ENCODE peak calls at places on chromosomes 11 and 22, in seven cellular contexts. M, E, I, D, K, U and O are unnamed samples.

GRCh38 chr22:26169312-26170111 is at the start of gene SEZ6L:
- DNase-seq in K (no peak), E (peak), D (no peak), M (no peak), U (no peak), I (no peak), O (peak)

GRCh38 chr11:46252373-46252914 is 25.0 kb upstream of the CREB3L1 start:
- DNase-seq in I (peak), K (peak), M (no peak), E (no peak), D (no peak), U (no peak), O (no peak)

GRCh38 chr11:113534625-113535024 is 59.4 kb upstream of the DRD2 start:
- DNase-seq in E (no peak), U (no peak), M (no peak), I (no peak), D (no peak), K (no peak), O (no peak)

GRCh38 chr11:106288057-106288456 is 210.6 kb downstream of the AASDHPPT start:
- DNase-seq in U (no peak), E (no peak), I (no peak), D (no peak), M (no peak), K (no peak), O (no peak)

GRCh38 chr11:46391578-46392420 is at the start of gene CHRM4:
- DNase-seq in E (peak), M (no peak), K (peak), U (no peak), I (peak), D (no peak), O (no peak)

GRCh38 chr22:46203590-46203980 is 46.5 kb downstream of the CDPF1 start:
- DNase-seq in E (no peak), K (no peak), U (no peak), D (no peak), I (no peak), M (no peak), O (no peak)

GRCh38 chr11:76613901-76614300 is 56.6 kb downstream of the LRRC32 start:
- DNase-seq in M (no peak), U (no peak), E (no peak), I (no peak), D (no peak), K (no peak), O (no peak)

GRCh38 chr11:87535513-87535912 is 497.8 kb downstream of the TMEM135 start:
- DNase-seq in U (no peak), M (no peak), K (no peak), I (no peak), D (no peak), E (no peak), O (no peak)

GRCh38 chr11:122598971-122599370 is 56.6 kb upstream of the UBASH3B start:
- DNase-seq in I (no peak), U (no peak), K (no peak), E (no peak), M (no peak), D (no peak), O (no peak)

GRCh38 chr11:124586247-124586860 is 16.6 kb downstream of the OR8A1 start:
- DNase-seq in I (peak), K (peak), D (no peak), E (no peak), U (peak), M (peak), O (peak)

GRCh38 chr11:92675303-92675702 is 294.1 kb upstream of the MTNR1B start:
- DNase-seq in U (no peak), M (no peak), D (no peak), K (no peak), E (no peak), I (no peak), O (no peak)

GRCh38 chr11:39374963-39375698 is 2084.3 kb downstream of the LRRC4C start:
- DNase-seq in I (peak), K (peak), D (no peak), E (no peak), M (no peak), U (peak), O (peak)

GRCh38 chr11:1604711-1605110 is 3.6 kb downstream of the KRTAP5-3 start:
- DNase-seq in E (peak), U (no peak), D (no peak), K (no peak), M (no peak), I (no peak), O (no peak)

GRCh38 chr22:27024982-27025381 is 367.6 kb downstream of the MIAT start:
- DNase-seq in K (no peak), U (no peak), I (no peak), M (no peak), D (no peak), E (no peak), O (no peak)

GRCh38 chr22:37329239-37330140 is 47.2 kb downstream of the CYTH4 start:
- DNase-seq in U (no peak), M (no peak), D (no peak), K (no peak), E (no peak), I (no peak), O (no peak)

GRCh38 chr22:29205598-29206371 is at the start of gene EMID1:
- DNase-seq in K (peak), U (no peak), D (no peak), M (no peak), I (peak), E (peak), O (peak)

GRCh38 chr11:17573526-17573925 is 26.5 kb downstream of the OTOG start:
- DNase-seq in I (no peak), E (no peak), U (no peak), M (no peak), D (no peak), K (no peak), O (no peak)

GRCh38 chr11:130023204-130023603 is 20.6 kb upstream of the PRDM10 start:
- DNase-seq in M (no peak), U (peak), K (peak), I (peak), D (peak), E (no peak), O (peak)

GRCh38 chr11:468493-468892 is 18.4 kb downstream of the PTDSS2 start:
- DNase-seq in D (no peak), K (peak), E (no peak), I (no peak), M (no peak), U (no peak), O (no peak)

GRCh38 chr11:76783901-76784813 is 1.0 kb downstream of the TSKU start:
- DNase-seq in K (peak), D (no peak), M (no peak), I (peak), U (peak), E (peak), O (no peak)

GRCh38 chr11:83122050-83122449 is 34.9 kb upstream of the PCF11 start:
- DNase-seq in E (no peak), I (no peak), D (no peak), K (no peak), M (no peak), U (no peak), O (no peak)

GRCh38 chr11:12581923-12582322 is 92.3 kb upstream of the TEAD1 start:
- DNase-seq in U (peak), K (peak), D (no peak), E (no peak), M (peak), I (peak), O (peak)

GRCh38 chr11:116275634-116276033 is 497.2 kb downstream of the BUD13 start:
- DNase-seq in D (no peak), M (no peak), U (no peak), I (no peak), K (no peak), E (no peak), O (peak)

GRCh38 chr11:130490682-130491449 is 42.4 kb downstream of the ADAMTS15 start:
- DNase-seq in E (no peak), K (no peak), U (no peak), D (no peak), I (no peak), M (no peak), O (no peak)

GRCh38 chr11:125091877-125092664 is 19.4 kb downstream of the TMEM218 start:
- DNase-seq in I (no peak), K (no peak), M (no peak), D (no peak), E (no peak), U (no peak), O (no peak)

GRCh38 chr11:12229450-12230229 is 119.2 kb downstream of the MICAL2 start:
- DNase-seq in I (no peak), K (no peak), U (no peak), D (no peak), E (no peak), M (no peak), O (no peak)

GRCh38 chr22:21646608-21647590 is 4.8 kb downstream of the SDF2L1 start:
- DNase-seq in E (no peak), U (peak), K (peak), I (peak), M (peak), D (peak), O (peak)

DNA sequence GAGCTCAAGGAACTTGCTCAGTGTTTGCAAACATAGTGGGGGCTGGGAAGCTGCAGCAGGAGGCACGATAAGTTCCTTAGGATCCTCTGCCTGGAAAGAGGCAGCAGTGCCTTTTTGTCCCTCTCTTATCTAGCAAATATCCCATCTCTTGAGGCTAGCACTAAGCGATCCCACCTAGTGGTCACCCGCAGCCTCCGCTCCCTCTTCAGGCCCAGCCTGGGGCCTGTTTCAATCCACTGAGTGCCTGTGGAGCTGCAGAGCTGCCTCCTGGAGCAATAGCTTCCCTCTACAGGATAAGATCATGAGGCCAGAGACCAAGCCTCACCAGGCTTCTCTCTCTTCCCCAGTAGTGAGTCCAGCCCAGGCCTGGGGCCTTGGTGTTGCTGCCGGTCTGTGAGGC is 65.8 kb downstream of the SLC22A12 start:
- DNase-seq in K (no peak), D (no peak), U (no peak), E (no peak), M (no peak), I (no peak), O (no peak)
- TF ChIP-seq CTCF in K (no peak), D (no peak), U (no peak), E (no peak), M (no peak), I (no peak), O (no peak)

DNA sequence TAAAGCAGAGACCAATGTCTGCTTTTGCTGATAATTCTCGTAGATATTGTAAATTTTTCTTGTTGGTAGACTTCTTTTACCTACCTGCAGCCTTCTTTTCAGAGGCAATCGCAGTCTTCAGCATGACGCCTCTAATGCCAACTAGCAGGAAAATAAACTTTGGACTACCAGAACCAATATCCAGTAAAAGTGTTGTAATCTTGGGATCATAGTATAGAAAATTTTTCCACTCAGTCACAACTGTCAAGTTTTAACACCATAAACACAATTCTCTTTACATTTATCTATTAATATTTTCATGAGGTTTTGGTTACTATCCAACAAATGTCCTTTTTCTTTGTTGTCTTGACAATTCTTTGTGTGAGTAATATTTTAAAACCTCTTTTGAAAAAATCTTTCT is 2.3 kb downstream of the DEPDC7 start:
- DNase-seq in E (no peak), M (no peak), D (no peak), K (no peak), U (no peak), I (no peak), O (no peak)
- H3K4me3 ChIP-seq in E (no peak), M (no peak), D (no peak), K (no peak), U (no peak), I (no peak), O (no peak)

GRCh38 chr11:2930705-2931415 is 1.6 kb upstream of the PHLDA2 start:
- DNase-seq in U (peak), D (peak), I (peak), E (peak), M (no peak), K (peak), O (peak)

GRCh38 chr11:2928605-2929510 is at the start of gene PHLDA2:
- DNase-seq in M (peak), E (peak), U (peak), I (peak), K (peak), D (no peak), O (peak)

GRCh38 chr11:2931416-2931746 is 2.2 kb upstream of the PHLDA2 start:
- DNase-seq in I (no peak), U (no peak), D (no peak), K (no peak), M (no peak), E (no peak), O (no peak)

GRCh38 chr11:2929511-2929879 is 275 bp upstream of the PHLDA2 start:
- DNase-seq in U (peak), K (peak), E (peak), D (no peak), I (peak), M (no peak), O (peak)

DNA sequence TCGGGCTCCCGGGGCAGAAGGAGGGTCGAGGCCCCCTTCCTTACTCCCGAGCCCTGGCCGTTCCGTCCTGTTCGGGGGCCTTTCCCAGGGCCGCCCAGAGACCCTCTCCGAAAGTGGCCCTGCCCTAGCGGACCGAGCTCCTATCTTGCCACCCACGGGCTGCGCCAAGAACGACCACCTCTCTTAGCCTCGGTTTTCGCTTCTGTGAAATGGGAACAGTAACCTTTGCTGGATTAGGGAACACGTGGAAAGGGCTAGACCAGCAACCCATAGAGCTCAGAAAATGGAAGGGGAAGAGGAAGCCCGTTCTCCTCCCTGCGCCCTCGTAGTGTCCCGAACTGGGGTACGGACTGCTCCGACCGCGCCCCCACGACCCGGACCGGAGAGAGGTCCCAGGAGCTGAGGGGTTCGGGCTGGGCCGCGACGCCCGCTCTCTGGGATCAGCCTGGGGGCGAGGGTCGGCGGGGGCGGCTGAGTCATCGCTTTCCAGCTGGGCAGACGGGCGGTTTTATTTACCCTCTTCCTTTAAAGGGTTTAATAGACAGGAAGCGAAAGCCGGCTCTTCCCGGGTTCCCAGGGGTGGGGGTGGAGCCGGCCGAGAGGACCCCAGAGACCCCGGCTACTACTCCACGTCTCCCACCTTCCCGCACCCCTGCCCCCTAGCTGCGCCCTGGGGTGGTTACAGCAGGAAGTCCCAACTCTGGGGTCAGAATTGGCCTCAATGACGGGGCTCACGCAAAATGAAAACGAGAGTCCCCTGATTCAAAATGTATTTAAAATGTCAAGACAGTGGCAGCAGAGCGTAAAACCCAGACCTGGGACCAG is 872 bp upstream of the PHLDA2 start:
- DNase-seq in E (peak), K (no peak), I (peak), M (peak), D (peak), U (peak), O (peak)
- TF ChIP-seq CTCF in E (no peak), K (peak), I (peak), M (peak), D (no peak), U (peak), O (peak)

GRCh38 chr11:65109231-65110198 is 2.2 kb upstream of the TM7SF2 start:
- DNase-seq in I (no peak), D (no peak), E (peak), U (no peak), K (no peak), M (no peak), O (no peak)

GRCh38 chr11:65111159-65111536 is 524 bp upstream of the TM7SF2 start:
- DNase-seq in K (no peak), D (no peak), I (no peak), U (no peak), M (no peak), E (no peak), O (no peak)

GRCh38 chr11:65111537-65112225 is at the start of gene TM7SF2:
- DNase-seq in K (peak), I (peak), D (no peak), E (peak), U (peak), M (peak), O (peak)

GRCh38 chr11:65112226-65112550 is 516 bp downstream of the TM7SF2 start:
- DNase-seq in U (no peak), E (no peak), M (no peak), K (no peak), I (no peak), D (no peak), O (no peak)

GRCh38 chr11:65110354-65110861 is 1.3 kb upstream of the TM7SF2 start:
- DNase-seq in U (peak), E (peak), M (peak), I (peak), D (no peak), K (peak), O (peak)
- H3K4me3 ChIP-seq in U (no peak), E (no peak), M (no peak), I (no peak), D (no peak), K (no peak), O (no peak)

GRCh38 chr22:31870890-31871289 is 73.4 kb upstream of the YWHAH start:
- DNase-seq in M (no peak), E (no peak), I (peak), K (peak), U (no peak), D (no peak), O (no peak)
- TF ChIP-seq CTCF in M (peak), E (no peak), I (peak), K (no peak), U (no peak), D (no peak), O (no peak)